ENCODE peak calls at places on chromosomes 3 and 15, in ten cellular contexts. One of them, this sample, is unnamed.
A peak's percentile ranks its signal among the peaks of the same experiment; 100 is the strongest.

GRCh38 chr3:37969601-37970100 is 20.9 kb upstream of the VILL start:
- DNase-seq in OCI-LY7: peak; percentile 5
- DNase-seq in astrocyte of the spinal cord: no peak
- DNase-seq in HFF-Myc: no peak
- DNase-seq in SK-N-SH: no peak
- DNase-seq in esophagus muscularis mucosa: no peak
- DNase-seq in AG04449: no peak
- DNase-seq in PC-9: no peak
- DNase-seq in CD4-positive, CD25-positive, alpha-beta regulatory T cell: no peak
- DNase-seq in psoas muscle: no peak
- DNase-seq in this sample: no peak

GRCh38 chr15:35293353-35294130 is 208.4 kb upstream of the NANOGP8 start:
- DNase-seq in PC-9: peak; percentile 45
- DNase-seq in psoas muscle: no peak
- DNase-seq in astrocyte of the spinal cord: peak; percentile 66
- DNase-seq in CD4-positive, CD25-positive, alpha-beta regulatory T cell: no peak
- DNase-seq in OCI-LY7: no peak
- DNase-seq in HFF-Myc: no peak
- DNase-seq in SK-N-SH: peak; percentile 22
- DNase-seq in AG04449: no peak
- DNase-seq in esophagus muscularis mucosa: no peak
- DNase-seq in this sample: no peak

GRCh38 chr3:87077354-87077753 is 86.4 kb upstream of the VGLL3 start:
- DNase-seq in SK-N-SH: no peak
- DNase-seq in CD4-positive, CD25-positive, alpha-beta regulatory T cell: no peak
- DNase-seq in OCI-LY7: no peak
- DNase-seq in AG04449: no peak
- DNase-seq in esophagus muscularis mucosa: no peak
- DNase-seq in psoas muscle: no peak
- DNase-seq in astrocyte of the spinal cord: no peak
- DNase-seq in HFF-Myc: no peak
- DNase-seq in PC-9: no peak
- DNase-seq in this sample: no peak

GRCh38 chr15:85333132-85333831 is 47.1 kb upstream of the AKAP13 start:
- DNase-seq in HFF-Myc: peak; percentile 83
- DNase-seq in AG04449: peak; percentile 73
- DNase-seq in SK-N-SH: no peak
- DNase-seq in PC-9: no peak
- DNase-seq in astrocyte of the spinal cord: peak; percentile 91
- DNase-seq in CD4-positive, CD25-positive, alpha-beta regulatory T cell: no peak
- DNase-seq in esophagus muscularis mucosa: no peak
- DNase-seq in psoas muscle: no peak
- DNase-seq in OCI-LY7: no peak
- DNase-seq in this sample: no peak

GRCh38 chr3:16509721-16510619 is 3.5 kb downstream of the RFTN1 start:
- DNase-seq in psoas muscle: no peak
- DNase-seq in CD4-positive, CD25-positive, alpha-beta regulatory T cell: no peak
- DNase-seq in esophagus muscularis mucosa: no peak
- DNase-seq in HFF-Myc: no peak
- DNase-seq in SK-N-SH: no peak
- DNase-seq in OCI-LY7: peak; percentile 65
- DNase-seq in PC-9: no peak
- DNase-seq in AG04449: no peak
- DNase-seq in astrocyte of the spinal cord: no peak
- DNase-seq in this sample: no peak

GRCh38 chr15:40295297-40295696 is 12.4 kb upstream of the ANKRD63 start:
- DNase-seq in astrocyte of the spinal cord: no peak
- DNase-seq in HFF-Myc: no peak
- DNase-seq in CD4-positive, CD25-positive, alpha-beta regulatory T cell: no peak
- DNase-seq in AG04449: no peak
- DNase-seq in PC-9: no peak
- DNase-seq in OCI-LY7: no peak
- DNase-seq in esophagus muscularis mucosa: no peak
- DNase-seq in SK-N-SH: no peak
- DNase-seq in psoas muscle: peak; percentile 27
- DNase-seq in this sample: no peak

GRCh38 chr3:184380210-184380626 is 364 bp downstream of the CHRD start:
- DNase-seq in CD4-positive, CD25-positive, alpha-beta regulatory T cell: no peak
- DNase-seq in esophagus muscularis mucosa: no peak
- DNase-seq in OCI-LY7: no peak
- DNase-seq in PC-9: peak; percentile 46
- DNase-seq in SK-N-SH: peak; percentile 91
- DNase-seq in AG04449: no peak
- DNase-seq in HFF-Myc: no peak
- DNase-seq in astrocyte of the spinal cord: peak; percentile 19
- DNase-seq in psoas muscle: peak; percentile 88
- DNase-seq in this sample: peak; percentile 43

GRCh38 chr15:99981223-99981647 is 248.0 kb upstream of the LYSMD4 start:
- DNase-seq in CD4-positive, CD25-positive, alpha-beta regulatory T cell: no peak
- DNase-seq in SK-N-SH: no peak
- DNase-seq in PC-9: no peak
- DNase-seq in HFF-Myc: no peak
- DNase-seq in psoas muscle: peak; percentile 31
- DNase-seq in AG04449: no peak
- DNase-seq in OCI-LY7: no peak
- DNase-seq in astrocyte of the spinal cord: no peak
- DNase-seq in esophagus muscularis mucosa: no peak
- DNase-seq in this sample: no peak

GRCh38 chr3:163490119-163490518 is 1588.2 kb downstream of the SI start:
- DNase-seq in astrocyte of the spinal cord: peak; percentile 28
- DNase-seq in HFF-Myc: no peak
- DNase-seq in AG04449: no peak
- DNase-seq in CD4-positive, CD25-positive, alpha-beta regulatory T cell: peak; percentile 6
- DNase-seq in psoas muscle: no peak
- DNase-seq in PC-9: peak; percentile 50
- DNase-seq in SK-N-SH: no peak
- DNase-seq in esophagus muscularis mucosa: no peak
- DNase-seq in OCI-LY7: peak; percentile 21
- DNase-seq in this sample: peak; percentile 37

GRCh38 chr15:60932051-60932915 is 296.8 kb downstream of the RORA start:
- DNase-seq in CD4-positive, CD25-positive, alpha-beta regulatory T cell: peak; percentile 32
- DNase-seq in HFF-Myc: no peak
- DNase-seq in SK-N-SH: no peak
- DNase-seq in PC-9: peak; percentile 85
- DNase-seq in AG04449: peak; percentile 21
- DNase-seq in OCI-LY7: no peak
- DNase-seq in esophagus muscularis mucosa: no peak
- DNase-seq in astrocyte of the spinal cord: peak; percentile 62
- DNase-seq in psoas muscle: peak; percentile 93
- DNase-seq in this sample: peak; percentile 23

GRCh38 chr3:16743276-16743675 is 138.1 kb upstream of the DAZL start:
- DNase-seq in HFF-Myc: no peak
- DNase-seq in AG04449: no peak
- DNase-seq in CD4-positive, CD25-positive, alpha-beta regulatory T cell: no peak
- DNase-seq in OCI-LY7: no peak
- DNase-seq in SK-N-SH: no peak
- DNase-seq in astrocyte of the spinal cord: peak; percentile 13
- DNase-seq in esophagus muscularis mucosa: no peak
- DNase-seq in PC-9: no peak
- DNase-seq in psoas muscle: no peak
- DNase-seq in this sample: no peak

GRCh38 chr15:78272776-78273175 is 8.4 kb downstream of the DNAJA4 start:
- DNase-seq in CD4-positive, CD25-positive, alpha-beta regulatory T cell: no peak
- DNase-seq in astrocyte of the spinal cord: no peak
- DNase-seq in HFF-Myc: no peak
- DNase-seq in AG04449: no peak
- DNase-seq in esophagus muscularis mucosa: no peak
- DNase-seq in OCI-LY7: no peak
- DNase-seq in PC-9: no peak
- DNase-seq in psoas muscle: no peak
- DNase-seq in SK-N-SH: no peak
- DNase-seq in this sample: no peak

GRCh38 chr3:72664576-72664975 is 183.7 kb downstream of the SHQ1 start:
- DNase-seq in psoas muscle: no peak
- DNase-seq in astrocyte of the spinal cord: no peak
- DNase-seq in PC-9: no peak
- DNase-seq in OCI-LY7: no peak
- DNase-seq in HFF-Myc: no peak
- DNase-seq in SK-N-SH: no peak
- DNase-seq in esophagus muscularis mucosa: no peak
- DNase-seq in CD4-positive, CD25-positive, alpha-beta regulatory T cell: no peak
- DNase-seq in AG04449: no peak
- DNase-seq in this sample: no peak

GRCh38 chr3:189338366-189338765 is 166.6 kb downstream of the TPRG1 start:
- DNase-seq in esophagus muscularis mucosa: no peak
- DNase-seq in OCI-LY7: no peak
- DNase-seq in AG04449: no peak
- DNase-seq in HFF-Myc: no peak
- DNase-seq in PC-9: no peak
- DNase-seq in SK-N-SH: no peak
- DNase-seq in psoas muscle: peak; percentile 78
- DNase-seq in astrocyte of the spinal cord: no peak
- DNase-seq in CD4-positive, CD25-positive, alpha-beta regulatory T cell: no peak
- DNase-seq in this sample: no peak

GRCh38 chr15:81069356-81069755 is 64.7 kb upstream of the CFAP161 start:
- DNase-seq in PC-9: no peak
- DNase-seq in AG04449: no peak
- DNase-seq in CD4-positive, CD25-positive, alpha-beta regulatory T cell: no peak
- DNase-seq in OCI-LY7: no peak
- DNase-seq in esophagus muscularis mucosa: peak; percentile 37
- DNase-seq in SK-N-SH: no peak
- DNase-seq in astrocyte of the spinal cord: no peak
- DNase-seq in HFF-Myc: no peak
- DNase-seq in psoas muscle: no peak
- DNase-seq in this sample: no peak

GRCh38 chr3:71502066-71502465 is 81.5 kb downstream of the FOXP1 start:
- DNase-seq in HFF-Myc: no peak
- DNase-seq in esophagus muscularis mucosa: no peak
- DNase-seq in AG04449: no peak
- DNase-seq in PC-9: no peak
- DNase-seq in CD4-positive, CD25-positive, alpha-beta regulatory T cell: peak; percentile 51
- DNase-seq in SK-N-SH: no peak
- DNase-seq in astrocyte of the spinal cord: no peak
- DNase-seq in OCI-LY7: no peak
- DNase-seq in psoas muscle: no peak
- DNase-seq in this sample: peak; percentile 46

GRCh38 chr3:71503525-71504249 is 79.8 kb downstream of the FOXP1 start:
- DNase-seq in PC-9: peak; percentile 15
- DNase-seq in psoas muscle: no peak
- DNase-seq in OCI-LY7: no peak
- DNase-seq in AG04449: peak; percentile 67
- DNase-seq in SK-N-SH: no peak
- DNase-seq in HFF-Myc: no peak
- DNase-seq in astrocyte of the spinal cord: no peak
- DNase-seq in CD4-positive, CD25-positive, alpha-beta regulatory T cell: peak; percentile 41
- DNase-seq in esophagus muscularis mucosa: no peak
- DNase-seq in this sample: no peak

GRCh38 chr3:71500696-71501095 is 82.8 kb downstream of the FOXP1 start:
- DNase-seq in SK-N-SH: no peak
- DNase-seq in PC-9: no peak
- DNase-seq in OCI-LY7: no peak
- DNase-seq in esophagus muscularis mucosa: no peak
- DNase-seq in HFF-Myc: no peak
- DNase-seq in astrocyte of the spinal cord: no peak
- DNase-seq in AG04449: no peak
- DNase-seq in psoas muscle: no peak
- DNase-seq in CD4-positive, CD25-positive, alpha-beta regulatory T cell: no peak
- DNase-seq in this sample: no peak

GRCh38 chr3:71509024-71509423 is 74.5 kb downstream of the FOXP1 start:
- DNase-seq in esophagus muscularis mucosa: no peak
- DNase-seq in astrocyte of the spinal cord: peak; percentile 48
- DNase-seq in CD4-positive, CD25-positive, alpha-beta regulatory T cell: no peak
- DNase-seq in psoas muscle: no peak
- DNase-seq in PC-9: no peak
- DNase-seq in OCI-LY7: no peak
- DNase-seq in HFF-Myc: no peak
- DNase-seq in SK-N-SH: no peak
- DNase-seq in AG04449: no peak
- DNase-seq in this sample: no peak

GRCh38 chr3:71504250-71505036 is 79.1 kb downstream of the FOXP1 start:
- DNase-seq in SK-N-SH: no peak
- DNase-seq in OCI-LY7: no peak
- DNase-seq in esophagus muscularis mucosa: no peak
- DNase-seq in AG04449: peak; percentile 84
- DNase-seq in CD4-positive, CD25-positive, alpha-beta regulatory T cell: peak; percentile 65
- DNase-seq in astrocyte of the spinal cord: peak; percentile 96
- DNase-seq in PC-9: peak; percentile 43
- DNase-seq in psoas muscle: no peak
- DNase-seq in HFF-Myc: peak; percentile 40
- DNase-seq in this sample: no peak
- H3K4me3 ChIP-seq in SK-N-SH: peak overlapping the region; percentile 38
- H3K4me3 ChIP-seq in OCI-LY7: no peak overlapping the region
- H3K4me3 ChIP-seq in esophagus muscularis mucosa: no peak overlapping the region
- H3K4me3 ChIP-seq in AG04449: peak overlapping the region; percentile 4
- H3K4me3 ChIP-seq in CD4-positive, CD25-positive, alpha-beta regulatory T cell: peak overlapping the region; percentile 14
- H3K4me3 ChIP-seq in astrocyte of the spinal cord: no peak overlapping the region
- H3K4me3 ChIP-seq in PC-9: peak overlapping the region; percentile 50
- H3K4me3 ChIP-seq in psoas muscle: no peak overlapping the region
- H3K4me3 ChIP-seq in HFF-Myc: peak overlapping the region; percentile 18
- H3K4me3 ChIP-seq in this sample: no peak overlapping the region

GRCh38 chr3:77038468-77038927 is 1.4 kb upstream of the ROBO2 start:
- DNase-seq in HFF-Myc: peak; percentile 78
- DNase-seq in psoas muscle: peak; percentile 62
- DNase-seq in AG04449: peak; percentile 23
- DNase-seq in OCI-LY7: no peak
- DNase-seq in PC-9: peak; percentile 45
- DNase-seq in CD4-positive, CD25-positive, alpha-beta regulatory T cell: peak; percentile 13
- DNase-seq in astrocyte of the spinal cord: peak; percentile 88
- DNase-seq in esophagus muscularis mucosa: no peak
- DNase-seq in SK-N-SH: peak; percentile 78
- DNase-seq in this sample: peak; percentile 84
- H3K4me3 ChIP-seq in HFF-Myc: peak overlapping the region; percentile 42
- H3K4me3 ChIP-seq in psoas muscle: peak overlapping the region; percentile 56
- H3K4me3 ChIP-seq in AG04449: peak overlapping the region; percentile 34
- H3K4me3 ChIP-seq in OCI-LY7: no peak overlapping the region
- H3K4me3 ChIP-seq in PC-9: no peak overlapping the region
- H3K4me3 ChIP-seq in CD4-positive, CD25-positive, alpha-beta regulatory T cell: no peak overlapping the region
- H3K4me3 ChIP-seq in astrocyte of the spinal cord: peak overlapping the region; percentile 42
- H3K4me3 ChIP-seq in esophagus muscularis mucosa: peak overlapping the region; percentile 54
- H3K4me3 ChIP-seq in SK-N-SH: peak overlapping the region; percentile 48
- H3K4me3 ChIP-seq in this sample: peak overlapping the region; percentile 38

GRCh38 chr3:26191556-26191955 is 401.7 kb downstream of the OXSM start:
- DNase-seq in CD4-positive, CD25-positive, alpha-beta regulatory T cell: no peak
- DNase-seq in psoas muscle: no peak
- DNase-seq in PC-9: no peak
- DNase-seq in OCI-LY7: no peak
- DNase-seq in esophagus muscularis mucosa: no peak
- DNase-seq in astrocyte of the spinal cord: no peak
- DNase-seq in HFF-Myc: no peak
- DNase-seq in SK-N-SH: no peak
- DNase-seq in AG04449: no peak
- DNase-seq in this sample: no peak
- H3K4me3 ChIP-seq in CD4-positive, CD25-positive, alpha-beta regulatory T cell: no peak overlapping the region
- H3K4me3 ChIP-seq in psoas muscle: no peak overlapping the region
- H3K4me3 ChIP-seq in PC-9: no peak overlapping the region
- H3K4me3 ChIP-seq in OCI-LY7: no peak overlapping the region
- H3K4me3 ChIP-seq in esophagus muscularis mucosa: no peak overlapping the region
- H3K4me3 ChIP-seq in astrocyte of the spinal cord: no peak overlapping the region
- H3K4me3 ChIP-seq in HFF-Myc: no peak overlapping the region
- H3K4me3 ChIP-seq in SK-N-SH: no peak overlapping the region
- H3K4me3 ChIP-seq in AG04449: no peak overlapping the region
- H3K4me3 ChIP-seq in this sample: no peak overlapping the region

DNA sequence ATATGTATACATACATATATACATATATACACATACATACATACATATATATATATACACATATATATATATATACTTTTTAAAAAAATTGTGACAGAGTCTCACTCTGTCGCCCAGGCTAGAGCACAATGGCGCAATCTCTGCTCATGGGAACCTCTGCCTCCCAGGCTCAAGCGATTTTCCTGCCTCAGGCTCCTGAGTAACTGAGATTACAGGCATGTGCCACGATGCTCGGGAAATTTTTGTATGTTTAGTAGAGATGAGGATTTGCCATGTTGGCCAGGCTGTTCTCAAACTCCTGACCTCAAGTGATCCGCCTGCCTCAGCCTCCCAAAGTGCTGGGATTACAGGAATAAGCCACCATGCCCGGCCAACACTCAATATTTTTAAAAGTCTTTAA is 302.5 kb downstream of the UNC13C start:
- DNase-seq in astrocyte of the spinal cord: no peak
- DNase-seq in AG04449: no peak
- DNase-seq in HFF-Myc: no peak
- DNase-seq in PC-9: no peak
- DNase-seq in psoas muscle: no peak
- DNase-seq in SK-N-SH: no peak
- DNase-seq in OCI-LY7: no peak
- DNase-seq in CD4-positive, CD25-positive, alpha-beta regulatory T cell: no peak
- DNase-seq in esophagus muscularis mucosa: no peak
- DNase-seq in this sample: no peak
- H3K4me3 ChIP-seq in astrocyte of the spinal cord: no peak overlapping the region
- H3K4me3 ChIP-seq in AG04449: no peak overlapping the region
- H3K4me3 ChIP-seq in HFF-Myc: no peak overlapping the region
- H3K4me3 ChIP-seq in PC-9: no peak overlapping the region
- H3K4me3 ChIP-seq in psoas muscle: no peak overlapping the region
- H3K4me3 ChIP-seq in SK-N-SH: no peak overlapping the region
- H3K4me3 ChIP-seq in OCI-LY7: no peak overlapping the region
- H3K4me3 ChIP-seq in CD4-positive, CD25-positive, alpha-beta regulatory T cell: no peak overlapping the region
- H3K4me3 ChIP-seq in esophagus muscularis mucosa: no peak overlapping the region
- H3K4me3 ChIP-seq in this sample: no peak overlapping the region